ENCODE peak calls at places on chromosome 17, in six cellular contexts. Y is activated T-cell treated with anti-CD3 and anti-CD28 coated beads for 4 hours; T is COR-L47; I is EH; A is effector memory CD4-positive, alpha-beta T cell; B is stimulated activated CD8-positive, alpha-beta memory T cell treated with anti-CD3 and anti-CD28 coated beads, Interleukin-15, amount 100 ng/mL, for 24 hours. E is an unnamed sample.

GRCh38 chr17:67868176-67868575 is 42.9 kb downstream of the BPTF start:
- DNase-seq in T (no peak), B (no peak), Y (no peak), A (no peak), I (no peak), E (no peak)

GRCh38 chr17:50872710-50873424 is 6.7 kb upstream of the TOB1 start:
- DNase-seq in T (no peak), Y (peak; percentile 40), I (peak; percentile 35), A (peak; percentile 43), B (no peak), E (peak; percentile 78)

GRCh38 chr17:6559753-6560215 is 3.4 kb upstream of the PITPNM3 start:
- DNase-seq in I (no peak), B (no peak), T (no peak), Y (no peak), A (no peak), E (no peak)

GRCh38 chr17:42287305-42288077 is 807 bp upstream of the STAT5A start:
- DNase-seq in B (no peak), T (no peak), I (no peak), A (no peak), Y (peak; percentile 45), E (no peak)

GRCh38 chr17:1108810-1109605 is 70.8 kb downstream of the ABR start:
- DNase-seq in A (peak; percentile 58), T (no peak), Y (peak; percentile 36), I (peak; percentile 71), B (peak; percentile 38), E (peak; percentile 74)

GRCh38 chr17:8887834-8888703 is 20.6 kb upstream of the PIK3R6 start:
- DNase-seq in I (peak; percentile 57), B (no peak), A (no peak), T (no peak), Y (no peak), E (peak; percentile 41)

GRCh38 chr17:71237903-71238538 is 882.8 kb upstream of the SOX9 start:
- DNase-seq in B (no peak), I (peak; percentile 54), T (peak; percentile 50), A (no peak), Y (no peak), E (peak; percentile 55)

GRCh38 chr17:65565559-65565958 is 4.1 kb upstream of the AXIN2 start:
- DNase-seq in T (no peak), Y (no peak), A (no peak), B (no peak), I (no peak), E (no peak)

GRCh38 chr17:73323622-73324455 is 12.0 kb upstream of the CDC42EP4 start:
- DNase-seq in Y (no peak), B (no peak), T (no peak), I (no peak), A (no peak), E (peak; percentile 81)

GRCh38 chr17:35286120-35286781 is 43.4 kb downstream of the SLFN5 start:
- DNase-seq in B (no peak), T (no peak), A (no peak), I (peak; percentile 31), Y (no peak), E (peak; percentile 38)

GRCh38 chr17:57097832-57098421 is 12.9 kb downstream of the AKAP1 start:
- DNase-seq in B (no peak), I (peak; percentile 88), T (peak; percentile 75), Y (no peak), A (no peak), E (peak; percentile 61)

GRCh38 chr17:33338242-33338641 is 45.1 kb upstream of the ASIC2 start:
- DNase-seq in B (no peak), A (no peak), Y (no peak), T (no peak), I (no peak), E (no peak)

GRCh38 chr17:57442914-57443571 is 186.7 kb downstream of the MSI2 start:
- DNase-seq in I (peak; percentile 33), T (no peak), Y (peak; percentile 50), A (no peak), B (no peak), E (peak; percentile 56)

GRCh38 chr17:56593741-56594527 is 435 bp downstream of the NOG start:
- DNase-seq in B (no peak), Y (peak; percentile 18), A (no peak), T (peak; percentile 30), I (peak; percentile 83), E (peak; percentile 58)

GRCh38 chr17:7184091-7184488 is 4.9 kb upstream of the ASGR1 start:
- DNase-seq in A (no peak), B (no peak), Y (no peak), I (no peak), T (no peak), E (no peak)

GRCh38 chr17:57135748-57136342 is 50.8 kb downstream of the AKAP1 start:
- DNase-seq in I (no peak), B (no peak), T (peak; percentile 85), A (no peak), Y (no peak), E (no peak)

GRCh38 chr17:77285594-77286390 is 145.0 kb downstream of the SEC14L1 start:
- DNase-seq in B (no peak), I (peak; percentile 98), T (no peak), A (no peak), Y (no peak), E (peak; percentile 94)

GRCh38 chr17:74768069-74768762 is 7.9 kb downstream of the NAT9 start:
- DNase-seq in T (no peak), A (no peak), I (peak; percentile 89), Y (no peak), B (no peak), E (no peak)

GRCh38 chr17:81956607-81957589 is 4.1 kb downstream of the NOTUM start:
- DNase-seq in I (no peak), A (no peak), T (no peak), B (no peak), Y (no peak), E (no peak)

GRCh38 chr17:17767096-17767470 is 69.7 kb downstream of the SREBF1 start:
- DNase-seq in I (peak; percentile 64), A (no peak), T (no peak), Y (no peak), B (no peak), E (no peak)

GRCh38 chr17:60170835-60171752 is 21.3 kb downstream of the CA4 start:
- DNase-seq in I (peak; percentile 58), Y (no peak), B (no peak), A (no peak), T (peak; percentile 76), E (no peak)

GRCh38 chr17:57288034-57288752 is 31.9 kb downstream of the MSI2 start:
- DNase-seq in I (no peak), Y (no peak), B (no peak), A (no peak), T (no peak), E (peak; percentile 14)

GRCh38 chr17:63515426-63515825 is 7.7 kb upstream of the KCNH6 start:
- DNase-seq in B (no peak), I (no peak), Y (no peak), A (no peak), T (no peak), E (no peak)

GRCh38 chr17:65434251-65434650 is 127.2 kb downstream of the AXIN2 start:
- DNase-seq in A (no peak), T (no peak), B (no peak), Y (no peak), I (no peak), E (peak; percentile 37)

GRCh38 chr17:82875418-82875856 is 35.6 kb upstream of the ZNF750 start:
- DNase-seq in B (no peak), T (no peak), Y (no peak), I (no peak), A (no peak), E (no peak)

GRCh38 chr17:73759324-73760185 is 115.3 kb upstream of the SDK2 start:
- DNase-seq in B (no peak), T (no peak), Y (no peak), I (no peak), A (no peak), E (no peak)

GRCh38 chr17:45021607-45022287 is 29.7 kb downstream of the DCAKD start:
- DNase-seq in B (peak; percentile 55), I (peak; percentile 66), A (peak; percentile 37), Y (peak; percentile 50), T (peak; percentile 54), E (peak; percentile 69)

E was measured in fibroblast of villous mesenchyme.